ENCODE peak calls at places on chromosomes 4 and X, in ten cellular contexts. C is foreskin fibroblast; Y is RPMI7951; M is NCI-H2081; V is stimulated activated CD4-positive, alpha-beta T cell treated with anti-CD3 and anti-CD28 coated beads, Interleukin-15, amount 100 ng/mL, for 1 hour; H is WTC11; K is activated CD4-positive, alpha-beta T cell treated with anti-CD3 and anti-CD28 coated beads for 1 hour; A is iris pigment epithelial cell; O is HEK293T; B is Right ventricle myocardium superior. L is an unnamed sample.

GRCh38 chr4:74158561-74159396 is 861 bp downstream of the MTHFD2L start:
- DNase-seq in C (peak), Y (peak), M (no peak), V (no peak), H (no peak), K (no peak), A (peak), O (no peak), B (no peak), L (peak)

GRCh38 chrX:7170903-7171302 is 22.9 kb upstream of the PUDP start:
- DNase-seq in C (no peak), Y (peak), M (no peak), V (no peak), H (peak), K (peak), A (peak), O (peak), B (no peak), L (peak)

GRCh38 chr4:113899260-113900177 is 79.9 kb downstream of the ARSJ start:
- DNase-seq in C (no peak), Y (no peak), M (no peak), V (peak), H (no peak), K (no peak), A (no peak), O (no peak), B (no peak), L (no peak)

GRCh38 chrX:140766024-140766611 is 56.6 kb downstream of the LINC00632 start:
- DNase-seq in C (no peak), Y (peak), M (no peak), V (no peak), H (peak), K (no peak), A (peak), O (peak), B (peak), L (peak)

GRCh38 chr4:150582881-150583286 is 933 bp downstream of the MAB21L2 start:
- DNase-seq in C (no peak), Y (no peak), M (no peak), V (no peak), H (peak), K (no peak), A (peak), O (no peak), B (peak), L (no peak)

GRCh38 chr4:16524911-16525574 is 298.8 kb upstream of the TAPT1 start:
- DNase-seq in C (peak), Y (no peak), M (no peak), V (no peak), H (no peak), K (no peak), A (peak), O (no peak), B (peak), L (no peak)

GRCh38 chrX:143472334-143472938 is 44.8 kb downstream of the SPANXN3 start:
- DNase-seq in C (no peak), Y (no peak), M (no peak), V (no peak), H (no peak), K (no peak), A (no peak), O (no peak), B (no peak), L (no peak)

GRCh38 chr4:118927976-118928375 is 39.3 kb downstream of the SYNPO2 start:
- DNase-seq in C (no peak), Y (peak), M (no peak), V (no peak), H (no peak), K (no peak), A (no peak), O (no peak), B (peak), L (no peak)

GRCh38 chr4:183443609-183444148 is 757 bp upstream of the CDKN2AIP start:
- DNase-seq in C (no peak), Y (no peak), M (peak), V (no peak), H (peak), K (no peak), A (peak), O (peak), B (no peak), L (no peak)

GRCh38 chrX:49163555-49164419 is 1.2 kb downstream of the MAGIX start:
- DNase-seq in C (peak), Y (peak), M (peak), V (peak), H (peak), K (peak), A (peak), O (peak), B (peak), L (peak)

GRCh38 chr4:46386570-46386969 is 3.4 kb downstream of the GABRA2 start:
- DNase-seq in C (no peak), Y (peak), M (peak), V (no peak), H (peak), K (no peak), A (peak), O (no peak), B (no peak), L (no peak)

GRCh38 chr4:127828121-127828520 is 46.0 kb downstream of the HSPA4L start:
- DNase-seq in C (no peak), Y (no peak), M (no peak), V (no peak), H (no peak), K (no peak), A (no peak), O (no peak), B (no peak), L (no peak)

GRCh38 chrX:43618376-43619205 is 37.5 kb upstream of the MAOA start:
- DNase-seq in C (no peak), Y (no peak), M (no peak), V (no peak), H (peak), K (no peak), A (no peak), O (no peak), B (no peak), L (no peak)

GRCh38 chr4:30718021-30718888 is 1.9 kb upstream of the PCDH7 start:
- DNase-seq in C (no peak), Y (peak), M (peak), V (no peak), H (peak), K (no peak), A (peak), O (peak), B (peak), L (no peak)

GRCh38 chrX:97045470-97045869 is 161.8 kb downstream of the RPA4 start:
- DNase-seq in C (no peak), Y (no peak), M (no peak), V (no peak), H (no peak), K (no peak), A (no peak), O (no peak), B (no peak), L (no peak)

GRCh38 chr4:123250843-123251242 is 145.8 kb upstream of the SPRY1 start:
- DNase-seq in C (peak), Y (peak), M (no peak), V (no peak), H (no peak), K (no peak), A (peak), O (no peak), B (peak), L (no peak)